ENCODE peak calls at places on chromosomes 2 and 18, in ten cellular contexts. K is hepatocyte, E is heart left ventricle, Z is HCT116, Q is OCI-LY7, P is K562, N is body of pancreas, J is tibial artery, T is breast epithelium, I is tibial nerve. F is an unnamed sample. For H3K4me1, the result is how much of the 10 kb centered on the place peaks cover.

GRCh38 chr2:30310955-30311354 is 79.6 kb downstream of the LBH start:
- DNase-seq in P (no peak), N (no peak), Z (no peak), E (no peak), J (no peak), T (no peak), I (no peak), K (no peak), Q (peak), F (no peak)

GRCh38 chr2:217789736-217790181 is 213.0 kb downstream of the TNS1 start:
- DNase-seq in J (no peak), E (no peak), P (no peak), Q (no peak), T (no peak), I (peak), K (no peak), N (no peak), Z (no peak), F (no peak)

GRCh38 chr2:41948397-41948763 is 99.4 kb upstream of the PKDCC start:
- DNase-seq in N (no peak), Q (no peak), T (no peak), E (no peak), K (no peak), Z (no peak), P (no peak), J (no peak), I (no peak), F (no peak)

GRCh38 chr2:45194611-45195010 is 185.4 kb upstream of the SIX2 start:
- DNase-seq in K (no peak), J (no peak), Q (no peak), N (no peak), E (no peak), Z (no peak), I (no peak), T (no peak), P (no peak), F (no peak)

GRCh38 chr2:161273038-161273760 is 35.0 kb upstream of the PSMD14 start:
- DNase-seq in Z (peak), K (peak), J (no peak), Q (peak), E (no peak), I (peak), N (peak), P (peak), T (no peak), F (no peak)

GRCh38 chr2:81324046-81324445 is 1019.5 kb upstream of the LRRTM1 start:
- DNase-seq in K (peak), E (no peak), J (no peak), I (no peak), Q (peak), Z (peak), P (no peak), N (no peak), T (no peak), F (no peak)

GRCh38 chr18:32802606-32803451 is 30.0 kb upstream of the KLHL14 start:
- DNase-seq in N (no peak), E (no peak), I (no peak), Q (peak), Z (no peak), J (no peak), T (no peak), K (no peak), P (no peak), F (no peak)

GRCh38 chr2:172743143-172743542 is 7.5 kb downstream of the RAPGEF4 start:
- DNase-seq in Z (no peak), N (no peak), J (no peak), P (no peak), T (no peak), I (no peak), K (no peak), E (no peak), Q (no peak), F (no peak)

GRCh38 chr2:55490554-55490953 is 29.0 kb upstream of the CFAP36 start:
- DNase-seq in P (peak), Z (no peak), E (peak), N (peak), T (no peak), K (peak), J (peak), I (peak), Q (no peak), F (peak)

GRCh38 chr2:9390151-9390850 is 33.0 kb downstream of the ITGB1BP1 start:
- DNase-seq in T (no peak), Q (no peak), I (no peak), K (no peak), J (no peak), Z (no peak), E (no peak), P (no peak), N (no peak), F (no peak)

GRCh38 chr2:85162746-85163301 is 29.6 kb downstream of the TCF7L1 start:
- DNase-seq in Z (no peak), P (no peak), T (no peak), E (peak), Q (no peak), K (no peak), I (peak), J (peak), N (peak), F (no peak)

GRCh38 chr2:200609027-200609614 is 23.3 kb downstream of the AOX1 start:
- DNase-seq in Q (no peak), T (no peak), N (peak), E (no peak), K (no peak), I (peak), J (peak), Z (peak), P (no peak), F (no peak)

GRCh38 chr18:28019425-28020108 is 157.4 kb downstream of the CDH2 start:
- DNase-seq in K (no peak), N (no peak), I (no peak), Q (no peak), Z (no peak), P (no peak), J (no peak), T (no peak), E (no peak), F (no peak)

GRCh38 chr2:177253704-177254103 is 10.8 kb downstream of the NFE2L2 start:
- DNase-seq in Q (no peak), J (no peak), N (no peak), E (no peak), I (no peak), T (no peak), P (no peak), K (no peak), Z (no peak), F (no peak)

GRCh38 chr2:177252808-177253531 is 11.6 kb downstream of the NFE2L2 start:
- DNase-seq in J (no peak), Z (no peak), K (no peak), T (no peak), E (no peak), I (no peak), Q (no peak), N (no peak), P (no peak), F (no peak)

GRCh38 chr2:177255227-177255601 is 9.3 kb downstream of the NFE2L2 start:
- DNase-seq in N (no peak), I (no peak), J (no peak), T (no peak), K (no peak), E (no peak), P (no peak), Z (no peak), Q (no peak), F (no peak)

GRCh38 chr2:177256026-177256425 is 8.5 kb downstream of the NFE2L2 start:
- DNase-seq in Z (no peak), E (no peak), P (no peak), J (no peak), T (no peak), K (no peak), I (no peak), Q (no peak), N (no peak), F (no peak)

GRCh38 chr2:177254433-177255226 is 9.9 kb downstream of the NFE2L2 start:
- DNase-seq in Q (no peak), K (peak), E (peak), T (no peak), P (peak), I (no peak), N (peak), Z (peak), J (no peak), F (no peak)
- TF ChIP-seq CTCF in Q (peak), K (peak), E (peak), T (no peak), P (peak), I (peak), N (peak), Z (peak), J (no peak), F (no peak)

GRCh38 chr2:7429733-7430132 is 512.5 kb downstream of the RNF144A start:
- DNase-seq in N (no peak), Z (no peak), Q (peak), I (no peak), T (no peak), P (no peak), E (no peak), K (no peak), J (no peak), F (no peak)

GRCh38 chr2:7432426-7432825 is 515.2 kb downstream of the RNF144A start:
- DNase-seq in T (no peak), I (no peak), J (no peak), Z (no peak), N (no peak), Q (no peak), E (no peak), P (no peak), K (no peak), F (no peak)

GRCh38 chr2:7428444-7429204 is 511.4 kb downstream of the RNF144A start:
- DNase-seq in N (no peak), T (no peak), K (no peak), Q (peak), Z (no peak), E (no peak), I (no peak), P (no peak), J (no peak), F (no peak)

GRCh38 chr2:7430421-7430868 is 513.2 kb downstream of the RNF144A start:
- DNase-seq in J (no peak), P (no peak), T (no peak), Z (no peak), I (no peak), E (no peak), Q (peak), K (no peak), N (no peak), F (no peak)

DNA sequence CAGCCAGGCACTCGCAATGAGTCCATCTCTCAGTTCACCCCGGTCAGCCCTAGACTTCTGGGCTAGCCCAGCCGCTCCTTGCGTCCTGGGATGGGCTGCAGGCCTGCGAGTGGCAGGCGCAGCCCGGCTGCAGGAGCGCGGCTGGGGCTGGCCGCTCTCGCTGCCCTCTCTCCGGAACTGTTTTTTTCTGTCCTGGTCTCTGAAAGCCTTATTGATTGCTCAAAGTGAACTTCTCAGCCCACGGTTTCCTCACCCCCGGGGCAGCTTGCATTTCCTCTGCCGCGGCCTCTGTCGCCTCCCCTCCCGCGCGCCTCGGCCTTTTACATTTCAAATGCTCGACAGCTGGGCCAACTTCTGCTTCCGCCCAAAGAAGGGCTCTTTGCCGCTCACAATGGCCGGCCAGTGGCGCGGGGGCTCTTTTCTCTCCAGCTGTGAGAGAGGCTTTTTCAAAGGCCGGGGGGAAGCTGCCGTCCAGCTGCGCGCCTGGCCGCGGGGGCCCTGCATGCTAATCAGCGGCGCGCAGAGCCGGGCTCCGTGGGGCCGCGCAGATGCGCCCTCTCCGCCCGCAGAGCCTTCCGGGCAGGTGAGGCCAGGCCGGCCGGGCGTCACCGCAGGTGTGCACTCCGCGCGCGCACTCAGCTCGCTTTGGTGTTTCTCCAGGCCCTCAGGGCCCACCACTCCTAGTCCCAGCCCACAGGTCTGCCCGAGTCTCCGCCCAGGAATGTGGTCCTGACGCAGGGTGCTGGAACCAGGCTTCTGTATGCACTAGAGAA is 513.8 kb downstream of the RNF144A start:
- DNase-seq in Z (no peak), P (no peak), I (peak), T (peak), J (peak), Q (peak), K (peak), E (peak), N (peak), F (no peak)
- H3K4me3 ChIP-seq in Z (no peak), P (no peak), I (peak), T (peak), J (peak), Q (peak), K (peak), E (peak), N (no peak), F (no peak)

DNA sequence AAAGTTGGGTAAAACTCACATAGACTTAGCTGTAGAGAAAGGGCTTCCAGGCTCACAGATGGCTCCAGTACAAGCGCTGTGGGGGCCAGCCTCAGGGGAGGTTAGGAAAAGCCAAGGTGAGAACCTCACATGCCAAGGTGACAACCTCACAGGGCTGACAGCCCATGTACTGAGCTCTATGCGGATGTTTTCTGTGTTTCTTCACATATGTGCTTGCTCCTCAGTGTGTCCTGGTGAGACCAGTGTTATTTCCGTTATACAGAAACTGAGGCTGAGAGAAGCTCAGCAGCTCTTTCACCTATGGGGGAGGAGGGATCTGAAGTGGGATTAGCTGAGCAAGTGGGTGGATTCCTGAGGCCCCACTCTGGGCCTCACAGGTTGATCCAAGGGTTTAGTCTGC is 67.3 kb downstream of the INPP4A start:
- DNase-seq in P (no peak), E (no peak), Z (no peak), T (no peak), J (no peak), I (no peak), K (no peak), N (no peak), Q (no peak), F (no peak)
- H3K4me1 ChIP-seq in P (half or more), E (under half), Z (under half), T (under half), J (under half), I (under half), K (under half), N (under half), Q (under half), F (under half)

GRCh38 chr2:143623270-143623669 is 494.1 kb downstream of the ARHGAP15 start:
- DNase-seq in Z (no peak), J (no peak), Q (no peak), P (no peak), I (no peak), T (no peak), E (no peak), K (no peak), N (no peak), F (no peak)
- TF ChIP-seq CTCF in Z (no peak), J (no peak), Q (no peak), P (no peak), I (no peak), T (no peak), E (no peak), K (peak), N (no peak), F (no peak)

DNA sequence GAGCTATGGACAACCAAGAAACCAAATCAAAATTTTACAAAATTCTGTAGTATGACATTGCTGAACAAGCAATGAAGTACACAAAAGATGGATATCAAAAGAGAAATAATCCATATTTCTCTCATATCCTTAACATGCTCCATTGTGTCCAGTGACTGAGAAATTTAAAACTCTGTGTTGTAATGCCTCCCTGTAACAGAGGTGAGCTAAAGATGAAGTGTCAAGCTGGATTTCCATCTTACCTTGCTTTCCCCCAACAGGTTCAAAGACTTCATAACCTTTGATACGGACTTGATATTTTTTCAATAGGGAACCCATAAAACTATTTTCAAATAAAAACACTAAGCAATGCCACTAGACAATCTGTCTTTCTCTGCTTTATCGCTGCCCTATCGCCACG is 95.7 kb upstream of the SERTAD2 start:
- DNase-seq in J (no peak), I (no peak), K (no peak), T (no peak), N (no peak), E (no peak), Z (no peak), P (no peak), Q (peak), F (no peak)
- H3K4me3 ChIP-seq in J (peak), I (peak), K (peak), T (peak), N (peak), E (peak), Z (peak), P (peak), Q (peak), F (peak)

DNA sequence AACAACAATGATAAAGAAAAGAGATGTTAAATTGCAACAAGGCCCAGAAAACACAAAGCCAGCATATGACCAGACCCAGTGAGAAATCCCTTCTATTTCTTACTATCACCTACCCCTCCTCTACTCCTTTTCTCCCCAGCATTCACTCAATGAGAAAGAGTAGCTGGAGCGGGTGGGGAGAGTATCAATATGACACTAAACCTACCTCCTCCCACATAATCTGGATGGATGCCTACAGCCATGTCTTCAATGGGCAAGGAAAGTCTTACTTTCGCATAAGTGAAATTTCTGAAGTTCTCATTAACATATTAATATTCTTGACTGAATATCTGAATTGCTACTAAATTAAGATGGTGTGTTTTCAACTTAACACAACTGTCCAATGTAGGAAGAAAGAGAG is 78.2 kb downstream of the AFF3 start:
- DNase-seq in Z (no peak), N (no peak), P (no peak), K (no peak), Q (no peak), E (no peak), J (no peak), T (no peak), I (no peak), F (no peak)
- H3K4me1 ChIP-seq in Z (under half), N (under half), P (under half), K (under half), Q (under half), E (under half), J (under half), T (under half), I (under half), F (under half)

DNA sequence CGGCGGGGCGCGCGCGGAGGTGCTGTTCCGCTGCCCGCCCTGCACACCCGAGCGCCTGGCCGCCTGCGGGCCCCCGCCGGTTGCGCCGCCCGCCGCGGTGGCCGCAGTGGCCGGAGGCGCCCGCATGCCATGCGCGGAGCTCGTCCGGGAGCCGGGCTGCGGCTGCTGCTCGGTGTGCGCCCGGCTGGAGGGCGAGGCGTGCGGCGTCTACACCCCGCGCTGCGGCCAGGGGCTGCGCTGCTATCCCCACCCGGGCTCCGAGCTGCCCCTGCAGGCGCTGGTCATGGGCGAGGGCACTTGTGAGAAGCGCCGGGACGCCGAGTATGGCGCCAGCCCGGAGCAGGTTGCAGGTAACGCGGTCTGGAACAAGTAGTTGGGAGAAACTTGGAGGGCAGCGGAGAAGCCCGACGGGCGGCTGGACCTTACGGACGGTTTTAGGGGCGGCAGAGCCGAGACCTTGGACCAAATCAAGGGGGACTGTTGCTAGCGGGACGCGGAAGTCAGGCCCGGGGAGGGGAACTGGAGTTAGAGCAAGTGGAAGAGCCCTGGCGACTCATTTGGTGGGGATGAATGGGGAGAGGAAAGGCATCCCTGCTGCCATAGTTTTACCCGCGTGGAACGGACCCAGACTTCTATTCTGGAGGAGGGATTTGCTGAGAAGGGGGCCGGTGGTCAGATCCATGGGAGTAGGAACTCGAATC is 546 bp downstream of the IGFBP2 start:
- DNase-seq in P (no peak), E (no peak), I (no peak), K (no peak), Z (no peak), T (no peak), Q (no peak), N (no peak), J (no peak), F (no peak)
- TF ChIP-seq CTCF in P (no peak), E (no peak), I (no peak), K (no peak), Z (no peak), T (no peak), Q (no peak), N (no peak), J (peak), F (no peak)

DNA sequence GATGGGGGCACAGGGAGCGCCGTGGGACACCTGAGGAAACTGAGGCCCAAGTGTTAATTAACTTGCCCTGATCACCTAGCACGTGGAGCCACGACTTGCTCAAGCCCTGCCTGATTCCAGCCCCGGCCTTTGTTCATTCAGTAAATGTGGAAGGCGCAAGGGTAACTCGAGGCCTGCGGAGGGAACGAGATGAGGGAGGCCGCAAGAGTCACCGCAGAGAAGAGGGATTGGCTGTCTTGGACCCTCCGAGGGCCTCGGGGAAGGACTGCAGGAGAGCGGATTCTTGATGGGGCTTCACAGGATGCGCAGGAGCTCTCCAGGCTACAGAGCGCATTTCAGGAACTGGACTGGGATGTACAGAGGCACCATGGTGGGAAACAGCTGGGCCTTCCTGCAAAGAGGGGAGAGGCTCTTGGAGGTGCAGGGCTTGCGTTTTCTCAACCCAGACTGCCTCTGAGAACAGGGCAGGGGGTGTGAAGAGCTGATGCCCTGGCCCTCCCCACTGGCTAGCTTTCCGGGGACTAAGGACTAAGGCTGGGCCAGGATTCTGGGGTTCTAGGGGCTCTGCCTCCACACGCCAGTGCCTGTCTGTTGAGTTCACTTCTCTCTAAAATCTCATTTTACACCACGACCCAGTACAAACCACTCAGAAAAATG is 569 bp upstream of the ANKMY1 start:
- DNase-seq in K (peak), Z (no peak), E (no peak), P (no peak), N (no peak), I (no peak), T (no peak), J (no peak), Q (no peak), F (no peak)
- H3K4me3 ChIP-seq in K (peak), Z (no peak), E (peak), P (no peak), N (no peak), I (peak), T (peak), J (peak), Q (peak), F (no peak)